ENCODE peak calls at places on chromosomes 16 and 17, in five cellular contexts. R is neuronal stem cell, P is mesenchymal stem cell, H is H1, X is trophoblast cell. Y is an unnamed sample.

GRCh38 chr17:4444782-4445473 is 11.2 kb downstream of the SPNS3 start:
- DNase-seq in R (no peak), P (no peak), H (no peak), X (no peak), Y (no peak)

GRCh38 chr16:50940275-50940854 is 198.5 kb downstream of the CYLD start:
- DNase-seq in R (no peak), P (no peak), H (no peak), X (no peak), Y (no peak)

GRCh38 chr17:40727447-40728231 is 24.1 kb upstream of the KRT24 start:
- DNase-seq in R (no peak), P (peak; percentile 7), H (no peak), X (peak; percentile 87), Y (no peak)

GRCh38 chr17:42122371-42123303 is at the start of gene HSPB9:
- DNase-seq in R (no peak), P (no peak), H (peak; percentile 54), X (peak; percentile 96), Y (peak; percentile 95)

GRCh38 chr16:89691986-89692569 is 5.6 kb downstream of the CDK10 start:
- DNase-seq in R (no peak), P (no peak), H (no peak), X (no peak), Y (no peak)

GRCh38 chr16:26982422-26982821 is 84.3 kb upstream of the C16orf82 start:
- DNase-seq in R (no peak), P (no peak), H (no peak), X (no peak), Y (no peak)

GRCh38 chr17:14833201-14833773 is 431.8 kb downstream of the PMP22 start:
- DNase-seq in R (no peak), P (peak; percentile 80), H (no peak), X (peak; percentile 16), Y (no peak)

GRCh38 chr16:10578474-10579316 is 1.7 kb downstream of the EMP2 start:
- DNase-seq in R (no peak), P (no peak), H (no peak), X (no peak), Y (no peak)

GRCh38 chr17:76469991-76470739 is 2.8 kb downstream of the AANAT start:
- DNase-seq in R (no peak), P (no peak), H (no peak), X (no peak), Y (no peak)

GRCh38 chr16:67396159-67396774 is 3.0 kb upstream of the TPPP3 start:
- DNase-seq in R (peak; percentile 91), P (peak; percentile 96), H (no peak), X (peak; percentile 87), Y (peak; percentile 95)

GRCh38 chr16:59913666-59914065 is 1179.5 kb upstream of the GOT2 start:
- DNase-seq in R (no peak), P (no peak), H (no peak), X (no peak), Y (no peak)

GRCh38 chr17:28325221-28325620 is 6.2 kb downstream of the TMEM97 start:
- DNase-seq in R (no peak), P (no peak), H (no peak), X (no peak), Y (peak; percentile 5)

GRCh38 chr16:84600343-84601229 is 17.3 kb downstream of the COTL1 start:
- DNase-seq in R (no peak), P (peak; percentile 57), H (no peak), X (no peak), Y (no peak)

GRCh38 chr17:67223924-67224323 is 21.1 kb downstream of the HELZ start:
- DNase-seq in R (no peak), P (no peak), H (no peak), X (no peak), Y (no peak)

GRCh38 chr17:70313031-70313430 is 143.7 kb downstream of the KCNJ2 start:
- DNase-seq in R (no peak), P (no peak), H (no peak), X (no peak), Y (no peak)

GRCh38 chr17:19370493-19370960 is 7.8 kb upstream of the MAPK7 start:
- DNase-seq in R (no peak), P (no peak), H (no peak), X (no peak), Y (no peak)

GRCh38 chr16:14455577-14455976 is 174.5 kb downstream of the PARN start:
- DNase-seq in R (no peak), P (peak; percentile 33), H (no peak), X (peak; percentile 47), Y (no peak)

GRCh38 chr16:79621027-79621426 is 20.5 kb upstream of the MAF start:
- DNase-seq in R (no peak), P (no peak), H (no peak), X (no peak), Y (no peak)

GRCh38 chr16:57349212-57350031 is 9.2 kb upstream of the CCL22 start:
- DNase-seq in R (no peak), P (no peak), H (no peak), X (no peak), Y (no peak)

GRCh38 chr17:8832711-8833352 is 33.7 kb upstream of the MFSD6L start:
- DNase-seq in R (peak; percentile 41), P (no peak), H (peak; percentile 59), X (peak; percentile 32), Y (peak; percentile 94)

GRCh38 chr16:11084484-11085024 is 140.2 kb downstream of the CLEC16A start:
- DNase-seq in R (no peak), P (peak; percentile 89), H (no peak), X (no peak), Y (no peak)

GRCh38 chr17:1908699-1909309 is 79.0 kb downstream of the RPA1 start:
- DNase-seq in R (peak; percentile 69), P (peak; percentile 77), H (no peak), X (peak; percentile 76), Y (peak; percentile 78)

GRCh38 chr17:68566145-68566738 is 34.9 kb downstream of the FAM20A start:
- DNase-seq in R (no peak), P (peak; percentile 31), H (no peak), X (peak; percentile 38), Y (no peak)

GRCh38 chr16:11792404-11793260 is 4.4 kb downstream of the ZC3H7A start:
- DNase-seq in R (no peak), P (no peak), H (no peak), X (no peak), Y (no peak)

GRCh38 chr17:75763269-75763607 is 1.8 kb downstream of the GALK1 start:
- DNase-seq in R (no peak), P (no peak), H (no peak), X (no peak), Y (no peak)

GRCh38 chr17:28896491-28896883 is 1.0 kb downstream of the FLOT2 start:
- DNase-seq in R (no peak), P (peak; percentile 26), H (no peak), X (peak; percentile 63), Y (no peak)

GRCh38 chr16:52526429-52526828 is 20.5 kb downstream of the TOX3 start:
- DNase-seq in R (peak; percentile 69), P (no peak), H (no peak), X (no peak), Y (no peak)

GRCh38 chr16:87438611-87438985 is 46.5 kb downstream of the MAP1LC3B start:
- DNase-seq in R (no peak), P (no peak), H (no peak), X (no peak), Y (no peak)

GRCh38 chr16:87437327-87437726 is 45.2 kb downstream of the MAP1LC3B start:
- DNase-seq in R (no peak), P (no peak), H (no peak), X (no peak), Y (no peak)

GRCh38 chr16:87437911-87438610 is 45.9 kb downstream of the MAP1LC3B start:
- DNase-seq in R (no peak), P (peak; percentile 27), H (no peak), X (no peak), Y (no peak)

GRCh38 chr16:87435399-87436224 is 43.5 kb downstream of the MAP1LC3B start:
- DNase-seq in R (no peak), P (peak; percentile 84), H (no peak), X (no peak), Y (no peak)

GRCh38 chr16:87436225-87437172 is 44.4 kb downstream of the MAP1LC3B start:
- DNase-seq in R (no peak), P (peak; percentile 84), H (no peak), X (no peak), Y (no peak)
- H3K4ac ChIP-seq in R (no peak overlapping the region), P (no peak overlapping the region), H (no peak overlapping the region), X (no peak overlapping the region), Y (no peak overlapping the region)

GRCh38 chr17:78095035-78095434 is 33.5 kb downstream of the TMC6 start:
- DNase-seq in R (no peak), P (no peak), H (no peak), X (no peak), Y (no peak)

GRCh38 chr17:78101112-78101511 is 27.4 kb downstream of the TMC6 start:
- DNase-seq in R (no peak), P (no peak), H (no peak), X (no peak), Y (no peak)

GRCh38 chr17:78092794-78093324 is 35.7 kb downstream of the TMC6 start:
- DNase-seq in R (no peak), P (no peak), H (no peak), X (no peak), Y (no peak)

GRCh38 chr17:78101542-78101941 is 27.0 kb downstream of the TMC6 start:
- DNase-seq in R (no peak), P (no peak), H (no peak), X (no peak), Y (no peak)

GRCh38 chr17:78096093-78096492 is 32.5 kb downstream of the TMC6 start:
- DNase-seq in R (no peak), P (no peak), H (no peak), X (no peak), Y (no peak)
- H3K27ac ChIP-seq in R (no peak overlapping the region), P (no peak overlapping the region), H (no peak overlapping the region), X (no peak overlapping the region), Y (no peak overlapping the region)

DNA sequence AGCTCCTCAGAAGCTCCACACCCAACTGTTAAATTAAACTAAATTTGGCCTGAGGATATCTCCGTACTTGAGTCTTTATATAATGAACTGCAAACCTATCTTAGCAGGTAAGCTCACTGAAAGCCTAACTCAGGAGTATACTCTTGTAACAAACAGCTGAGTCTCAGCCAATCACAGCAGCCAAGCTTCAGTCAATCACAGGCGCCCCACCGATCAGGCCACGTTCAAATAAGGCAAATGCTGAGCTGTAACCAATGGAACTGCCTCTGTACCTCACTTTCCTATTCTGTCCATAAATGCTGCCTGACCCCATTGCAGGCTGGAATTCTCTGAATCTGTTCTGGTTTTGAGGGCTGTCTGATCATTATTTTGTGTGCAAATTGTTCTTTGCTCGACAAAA is 93.0 kb upstream of the CES5A start:
- DNase-seq in R (no peak), P (no peak), H (no peak), X (no peak), Y (no peak)
- H2BK12ac ChIP-seq in R (no peak overlapping the region), P (no peak overlapping the region), H (no peak overlapping the region), X (peak overlapping the region; percentile 15), Y (no peak overlapping the region)

GRCh38 chr16:87382023-87382785 is 1.4 kb downstream of the FBXO31 start:
- DNase-seq in R (no peak), P (peak; percentile 49), H (no peak), X (no peak), Y (no peak)

GRCh38 chr16:87387942-87388817 is 4.0 kb upstream of the MAP1LC3B start:
- DNase-seq in R (peak; percentile 86), P (peak; percentile 100), H (peak; percentile 85), X (peak; percentile 99), Y (peak; percentile 97)

GRCh38 chr16:87383522-87384161 is at the start of gene FBXO31:
- DNase-seq in R (peak; percentile 96), P (peak; percentile 93), H (peak; percentile 91), X (peak; percentile 88), Y (peak; percentile 94)

GRCh38 chr16:87380875-87381274 is 2.7 kb downstream of the FBXO31 start:
- DNase-seq in R (no peak), P (peak; percentile 69), H (no peak), X (no peak), Y (no peak)

GRCh38 chr16:87384162-87384999 is 805 bp upstream of the FBXO31 start:
- DNase-seq in R (no peak), P (no peak), H (no peak), X (peak; percentile 58), Y (peak; percentile 73)
- H3K4ac ChIP-seq in R (no peak overlapping the region), P (peak overlapping the region; percentile 13), H (no peak overlapping the region), X (no peak overlapping the region), Y (no peak overlapping the region)

Y was measured in H9.